ENCODE peak calls at places on chromosomes 1 and 21, in seven cellular contexts. E, C, T, R, H, A and W are unnamed samples.

GRCh38 chr1:94698759-94699502 is 121.2 kb upstream of the SLC44A3 start:
- DNase-seq in E (no peak), C (peak), T (no peak), R (peak), H (no peak), A (peak), W (peak)

GRCh38 chr1:151352001-151352718 is 5.1 kb upstream of the RFX5 start:
- DNase-seq in E (peak), C (peak), T (no peak), R (no peak), H (no peak), A (no peak), W (peak)

GRCh38 chr1:40899230-40899870 is 37.2 kb upstream of the CITED4 start:
- DNase-seq in E (no peak), C (peak), T (no peak), R (no peak), H (no peak), A (peak), W (no peak)

GRCh38 chr1:113835686-113836290 is 23.5 kb upstream of the RSBN1 start:
- DNase-seq in E (peak), C (peak), T (peak), R (peak), H (peak), A (peak), W (peak)

GRCh38 chr1:171898956-171899355 is 57.7 kb downstream of the DNM3 start:
- DNase-seq in E (no peak), C (no peak), T (peak), R (no peak), H (no peak), A (no peak), W (no peak)

GRCh38 chr21:42818328-42818749 is 61.0 kb downstream of the WDR4 start:
- DNase-seq in E (peak), C (peak), T (peak), R (peak), H (peak), A (peak), W (peak)

GRCh38 chr1:243402868-243403267 is 147.0 kb downstream of the SDCCAG8 start:
- DNase-seq in E (no peak), C (no peak), T (no peak), R (no peak), H (no peak), A (no peak), W (no peak)

GRCh38 chr1:180092931-180093650 is 61.6 kb upstream of the QSOX1 start:
- DNase-seq in E (no peak), C (no peak), T (peak), R (no peak), H (no peak), A (no peak), W (no peak)

GRCh38 chr21:44071359-44072104 is 35.7 kb upstream of the PWP2 start:
- DNase-seq in E (no peak), C (no peak), T (no peak), R (no peak), H (no peak), A (no peak), W (no peak)

GRCh38 chr1:20093940-20094391 is 24.0 kb downstream of the PLA2G5 start:
- DNase-seq in E (no peak), C (no peak), T (no peak), R (peak), H (no peak), A (no peak), W (no peak)

GRCh38 chr1:99659755-99660210 is 13.9 kb downstream of the PALMD start:
- DNase-seq in E (no peak), C (peak), T (no peak), R (peak), H (no peak), A (no peak), W (no peak)

GRCh38 chr1:79657916-79658662 is 651.6 kb upstream of the ADGRL4 start:
- DNase-seq in E (no peak), C (no peak), T (peak), R (no peak), H (no peak), A (no peak), W (no peak)

GRCh38 chr1:245687636-245688535 is 533.1 kb downstream of the KIF26B start:
- DNase-seq in E (no peak), C (no peak), T (peak), R (peak), H (no peak), A (no peak), W (no peak)

GRCh38 chr1:6260961-6261614 is at the start of gene GPR153:
- DNase-seq in E (peak), C (peak), T (peak), R (peak), H (no peak), A (no peak), W (peak)

GRCh38 chr1:119554188-119554587 is 47.2 kb downstream of the HSD3B1 start:
- DNase-seq in E (no peak), C (no peak), T (no peak), R (peak), H (no peak), A (no peak), W (peak)

GRCh38 chr1:212237651-212238050 is 47.6 kb upstream of the PPP2R5A start:
- DNase-seq in E (peak), C (peak), T (no peak), R (peak), H (no peak), A (peak), W (peak)

GRCh38 chr1:152932170-152932811 is 14.7 kb upstream of the SPRR5 start:
- DNase-seq in E (no peak), C (no peak), T (no peak), R (no peak), H (no peak), A (no peak), W (no peak)

GRCh38 chr1:171798311-171798710 is 16.9 kb downstream of the METTL13 start:
- DNase-seq in E (no peak), C (no peak), T (no peak), R (no peak), H (no peak), A (no peak), W (no peak)

GRCh38 chr1:12293416-12293815 is 63.6 kb downstream of the VPS13D start:
- DNase-seq in E (no peak), C (no peak), T (no peak), R (no peak), H (no peak), A (no peak), W (no peak)

DNA sequence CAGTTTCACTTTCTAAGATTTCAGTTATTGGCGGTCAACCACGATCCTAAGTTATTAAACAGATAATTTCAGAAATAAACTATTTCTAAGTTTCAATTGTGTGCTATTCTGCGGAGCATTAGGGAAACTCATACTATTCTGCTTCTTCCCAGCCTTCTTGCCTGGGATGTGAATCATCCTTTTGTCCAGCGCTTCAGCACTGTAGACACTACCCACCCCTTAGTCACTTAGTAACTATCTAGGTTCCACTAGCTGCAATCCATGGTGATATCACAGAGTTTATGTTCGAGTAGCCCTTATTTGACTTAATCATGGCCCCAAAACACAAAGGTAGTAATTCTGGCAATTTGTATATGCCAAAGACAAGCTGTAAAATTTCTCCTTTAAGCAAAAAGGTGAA is 279.9 kb upstream of the ADAMTS5 start:
- DNase-seq in E (no peak), C (peak), T (no peak), R (peak), H (no peak), A (no peak), W (no peak)
- TF ChIP-seq EZH2phosphoT487 in E (no peak), C (no peak), T (no peak), R (no peak), H (no peak), A (no peak), W (no peak)

DNA sequence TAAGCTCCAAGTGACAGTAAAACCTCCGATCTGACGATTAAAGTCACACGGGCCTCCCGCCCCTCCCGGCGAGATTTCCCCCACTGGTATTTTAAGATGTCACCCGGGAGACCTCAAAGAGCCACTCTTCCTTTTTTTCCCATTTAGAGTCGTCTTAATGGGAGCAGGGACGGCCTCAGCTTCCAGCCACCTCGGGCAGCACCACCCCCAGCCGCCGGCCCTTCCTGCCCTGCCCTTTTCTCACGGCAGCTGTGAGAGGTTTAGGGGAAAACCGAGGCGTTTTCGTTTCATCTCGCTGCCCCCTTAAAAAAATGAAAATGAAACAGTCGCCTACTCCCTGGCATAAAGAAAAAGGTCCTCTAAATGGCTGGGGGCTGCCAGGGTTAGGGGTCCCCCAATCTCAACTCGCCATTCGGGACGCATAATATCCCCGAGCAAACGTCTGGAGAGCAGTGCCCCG is 1.4 kb downstream of the RUNX3 start:
- DNase-seq in E (peak), C (peak), T (peak), R (peak), H (peak), A (no peak), W (no peak)
- H2AFZ ChIP-seq in E (peak), C (peak), T (no peak), R (peak), H (peak), A (no peak), W (peak)

DNA sequence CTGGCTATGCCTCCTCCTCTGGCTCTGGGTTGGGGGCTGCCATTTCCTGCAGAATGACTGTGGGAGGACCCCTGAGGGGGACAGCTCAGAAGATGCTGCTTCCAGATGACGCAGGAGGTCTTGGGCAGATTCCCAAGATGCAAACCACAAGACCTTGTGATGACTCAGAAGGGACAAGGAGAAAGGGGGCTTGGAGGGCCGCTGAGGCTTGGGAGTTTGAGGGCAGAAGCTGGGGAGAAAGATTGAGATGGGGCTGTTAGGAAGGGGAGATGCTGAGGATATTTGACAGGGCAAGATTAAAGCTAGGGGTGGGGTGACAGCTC is 7.5 kb downstream of the PTPRU start:
- DNase-seq in E (no peak), C (peak), T (no peak), R (peak), H (no peak), A (no peak), W (no peak)
- TF ChIP-seq EZH2phosphoT487 in E (no peak), C (no peak), T (no peak), R (no peak), H (no peak), A (no peak), W (no peak)

DNA sequence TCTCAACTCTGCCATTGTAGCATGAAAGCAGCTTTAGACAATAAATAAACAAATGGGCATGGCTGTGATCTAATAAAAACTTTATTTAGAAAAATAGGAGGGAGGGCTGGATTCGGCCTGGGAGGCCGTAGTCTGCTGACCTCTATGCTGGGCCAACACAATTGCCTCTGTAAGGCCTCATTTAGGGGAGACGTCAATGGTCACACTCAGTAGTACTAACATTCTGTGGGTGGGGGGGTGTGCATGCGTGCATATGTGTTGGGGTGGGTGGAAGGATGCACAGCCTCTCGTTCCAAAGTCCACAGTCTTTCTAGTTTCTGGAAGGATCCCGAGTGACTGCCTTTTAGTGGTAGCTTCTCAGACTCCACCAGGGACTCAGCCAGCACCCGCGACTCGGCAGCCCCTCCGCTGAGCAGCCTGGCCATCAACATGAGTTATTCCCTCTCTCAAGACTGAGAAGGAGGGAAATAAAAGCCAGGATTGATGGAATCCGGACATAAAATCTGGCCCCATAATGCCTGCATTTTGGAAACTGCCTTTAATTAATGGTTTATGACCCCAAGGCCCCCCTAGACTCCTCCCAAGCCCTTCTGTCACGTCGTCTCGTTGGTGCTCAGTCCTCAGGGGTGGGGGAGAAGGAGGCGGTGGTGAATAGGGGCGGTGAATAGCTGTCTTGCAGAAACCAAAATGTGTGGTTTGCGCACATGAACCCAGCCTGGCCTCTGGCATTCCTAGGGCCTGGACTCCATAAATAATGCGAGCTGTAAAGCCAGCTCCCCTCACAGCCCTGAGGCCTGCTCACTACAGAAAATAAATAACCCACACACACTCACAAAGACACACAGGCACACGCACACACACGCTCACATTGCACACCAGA is 65.2 kb upstream of the TMEM51 start:
- DNase-seq in E (no peak), C (no peak), T (no peak), R (no peak), H (no peak), A (no peak), W (peak)
- H2AFZ ChIP-seq in E (no peak), C (no peak), T (no peak), R (no peak), H (no peak), A (no peak), W (peak)

GRCh38 chr1:10965621-10966226 is 46.7 kb upstream of the TARDBP start:
- DNase-seq in E (no peak), C (no peak), T (no peak), R (peak), H (peak), A (no peak), W (no peak)
- TF ChIP-seq EZH2phosphoT487 in E (no peak), C (no peak), T (no peak), R (no peak), H (no peak), A (no peak), W (no peak)

DNA sequence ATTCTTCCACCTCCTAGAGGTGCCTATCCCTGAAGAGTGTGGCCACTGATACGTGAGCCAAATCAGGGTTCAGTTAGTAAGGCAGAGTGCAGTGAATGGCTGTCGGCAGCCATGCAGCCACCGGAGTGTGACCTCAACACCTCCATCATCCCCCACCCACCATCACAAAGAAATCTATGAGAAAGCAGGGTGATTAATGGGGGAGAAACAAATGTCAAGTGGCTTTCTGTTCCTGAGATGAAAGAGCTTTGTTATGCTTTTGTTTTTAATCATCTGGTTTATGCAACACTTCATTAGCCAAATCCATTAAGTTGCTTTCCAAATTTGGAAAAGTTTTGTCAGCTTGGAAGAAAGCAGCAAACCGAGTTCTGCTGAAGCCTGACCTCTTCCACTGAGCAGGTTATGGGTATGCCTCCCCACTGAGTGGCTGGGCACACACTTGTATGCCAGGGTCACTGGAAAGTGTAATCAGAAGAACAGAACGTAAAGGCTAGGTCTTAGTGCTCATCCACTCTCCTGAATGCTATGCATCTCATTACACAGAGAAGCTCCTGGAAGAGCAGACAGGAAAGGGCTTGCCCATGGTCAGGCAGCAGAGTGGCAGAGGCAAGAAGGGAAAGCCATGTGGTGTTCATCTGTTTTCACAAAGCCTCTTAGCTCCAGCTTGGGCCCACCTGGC is 57.1 kb upstream of the ATP1B1 start:
- DNase-seq in E (no peak), C (no peak), T (no peak), R (no peak), H (no peak), A (no peak), W (no peak)
- H2AFZ ChIP-seq in E (no peak), C (no peak), T (no peak), R (no peak), H (no peak), A (no peak), W (no peak)

GRCh38 chr1:201220388-201220715 is 29.7 kb downstream of the IGFN1 start:
- DNase-seq in E (no peak), C (no peak), T (no peak), R (no peak), H (no peak), A (no peak), W (no peak)
- TF ChIP-seq EZH2phosphoT487 in E (no peak), C (no peak), T (no peak), R (no peak), H (no peak), A (no peak), W (no peak)

DNA sequence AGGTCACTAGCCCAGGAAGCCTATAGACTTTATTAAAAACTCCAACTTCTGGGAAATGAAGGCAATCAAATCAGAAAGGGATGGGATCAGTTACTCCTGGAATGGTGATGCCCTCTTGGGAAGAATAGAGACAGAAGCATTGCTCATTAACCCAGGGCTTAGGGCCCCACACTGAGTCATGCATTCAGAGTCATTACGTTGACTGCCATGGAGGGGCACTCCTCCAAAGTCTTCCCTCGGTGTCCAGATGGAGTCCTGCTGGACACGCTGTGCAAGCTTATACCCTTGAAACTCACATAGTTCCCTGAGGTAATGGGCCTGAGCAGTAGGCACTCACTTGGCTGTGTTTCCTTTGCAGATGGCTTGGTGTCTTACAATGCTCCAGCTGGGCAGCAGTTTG is 35.2 kb upstream of the HSD17B7 start:
- DNase-seq in E (no peak), C (no peak), T (no peak), R (peak), H (no peak), A (no peak), W (no peak)
- H2AFZ ChIP-seq in E (no peak), C (no peak), T (no peak), R (no peak), H (no peak), A (no peak), W (no peak)

DNA sequence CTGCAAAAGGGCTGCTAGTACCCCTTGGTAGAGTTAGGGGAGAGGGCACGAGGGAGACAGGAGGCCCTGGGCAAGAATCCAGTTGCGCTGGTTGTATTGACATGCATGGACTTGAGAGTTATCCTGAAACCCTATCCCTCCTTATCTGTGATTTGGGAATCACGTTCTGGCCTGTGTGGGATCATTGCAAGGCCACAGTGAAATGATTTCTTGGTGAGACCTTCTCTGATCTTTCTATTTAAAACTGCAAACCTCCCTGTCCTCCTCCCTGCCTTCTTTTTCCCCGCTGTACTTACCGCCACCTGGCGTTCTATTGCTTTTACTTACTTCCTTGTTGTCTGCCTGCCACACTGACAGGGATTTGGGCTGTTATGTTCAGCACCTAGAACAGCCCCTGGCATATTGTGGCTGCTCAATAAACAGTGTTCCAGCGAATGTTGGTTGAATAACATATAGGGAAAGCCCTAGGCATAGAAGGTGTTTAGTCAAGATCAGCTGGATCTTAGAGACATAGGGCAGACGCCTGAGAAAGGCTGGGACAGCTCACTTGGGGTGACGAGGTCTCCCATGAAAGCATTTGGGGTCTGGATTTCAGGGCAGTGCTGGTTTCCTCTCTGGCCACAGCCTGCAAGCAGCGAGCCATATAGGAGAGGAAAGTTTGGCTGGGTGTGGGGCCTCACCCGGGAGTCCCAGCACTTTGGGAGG is 25.6 kb downstream of the ALPL start:
- DNase-seq in E (peak), C (peak), T (peak), R (peak), H (peak), A (peak), W (peak)
- TF ChIP-seq EZH2phosphoT487 in E (no peak), C (no peak), T (no peak), R (no peak), H (no peak), A (no peak), W (no peak)